ENCODE peak calls at places on chromosomes 12 and 14, in five cellular contexts. X is AG10803; A is right cardiac atrium; U is lower leg skin; D is CD4-positive, CD25-positive, alpha-beta regulatory T cell. H is an unnamed sample.

GRCh38 chr14:61514927-61515326 is 180.4 kb upstream of the HIF1A start:
- DNase-seq in A (no peak), U (no peak), D (no peak), X (no peak), H (no peak)

GRCh38 chr12:114858388-114859146 is 174.6 kb upstream of the TBX3 start:
- DNase-seq in U (no peak), D (no peak), A (no peak), X (no peak), H (peak)

GRCh38 chr12:52191841-52192791 is at the start of gene KRT80:
- DNase-seq in X (peak), U (peak), A (peak), D (no peak), H (peak)

GRCh38 chr14:87153391-87153790 is 839.6 kb downstream of the GALC start:
- DNase-seq in A (no peak), D (no peak), X (no peak), U (no peak), H (no peak)

GRCh38 chr14:20434701-20435453 is 1.1 kb downstream of the KLHL33 start:
- DNase-seq in X (no peak), A (peak), U (peak), D (no peak), H (peak)

GRCh38 chr14:50943261-50943942 is 881 bp downstream of the PYGL start:
- DNase-seq in D (no peak), X (peak), U (peak), A (peak), H (peak)

GRCh38 chr12:6791931-6792520 is 2.7 kb downstream of the CD4 start:
- DNase-seq in A (no peak), D (no peak), U (no peak), X (no peak), H (peak)

GRCh38 chr12:57632898-57633825 is at the start of gene B4GALNT1:
- DNase-seq in D (peak), X (peak), A (peak), U (peak), H (peak)

GRCh38 chr12:20350495-20350894 is 17.8 kb upstream of the PDE3A start:
- DNase-seq in D (no peak), A (no peak), X (peak), U (no peak), H (no peak)

GRCh38 chr14:31592619-31593018 is 31.4 kb downstream of the NUBPL start:
- DNase-seq in A (no peak), D (no peak), X (no peak), U (no peak), H (no peak)

GRCh38 chr12:114166360-114166759 is 200.2 kb upstream of the RBM19 start:
- DNase-seq in D (no peak), U (no peak), X (peak), A (peak), H (peak)

GRCh38 chr14:81440041-81440440 is 39.9 kb upstream of the STON2 start:
- DNase-seq in U (no peak), D (no peak), A (no peak), X (no peak), H (no peak)

GRCh38 chr12:8844665-8845064 is 22.2 kb downstream of the A2ML1 start:
- DNase-seq in D (no peak), X (no peak), U (no peak), A (peak), H (no peak)

GRCh38 chr12:16568873-16569272 is 37.1 kb downstream of the LMO3 start:
- DNase-seq in D (no peak), X (no peak), A (no peak), U (no peak), H (no peak)

GRCh38 chr14:54881235-54881760 is 21.3 kb downstream of the GCH1 start:
- DNase-seq in A (no peak), U (peak), D (peak), X (peak), H (no peak)

GRCh38 chr12:92955997-92956663 is 27.0 kb upstream of the EEA1 start:
- DNase-seq in A (no peak), D (no peak), X (peak), U (no peak), H (no peak)

GRCh38 chr12:59486827-59487226 is 109.0 kb upstream of the SLC16A7 start:
- DNase-seq in X (no peak), A (no peak), D (no peak), U (no peak), H (no peak)

GRCh38 chr12:96985515-96986362 is 78.7 kb downstream of the NEDD1 start:
- DNase-seq in D (peak), X (no peak), A (peak), U (peak), H (peak)

GRCh38 chr14:20332946-20333782 is at the start of gene CCNB1IP1:
- DNase-seq in X (peak), A (peak), U (peak), D (peak), H (peak)

GRCh38 chr14:67599698-67600561 is at the start of gene PIGH:
- DNase-seq in U (peak), A (peak), X (peak), D (peak), H (peak)

GRCh38 chr12:76020281-76020680 is 11.3 kb downstream of the PHLDA1 start:
- DNase-seq in A (no peak), X (peak), U (no peak), D (peak), H (no peak)

GRCh38 chr12:70052931-70053497 is 190.2 kb upstream of the CNOT2 start:
- DNase-seq in D (no peak), X (peak), A (peak), U (no peak), H (no peak)

GRCh38 chr12:40469736-40470135 is 222.5 kb upstream of the CNTN1 start:
- DNase-seq in U (no peak), D (no peak), A (no peak), X (no peak), H (no peak)

GRCh38 chr12:105573574-105573973 is 243.1 kb downstream of the C12orf75 start:
- DNase-seq in X (no peak), U (no peak), A (no peak), D (no peak), H (no peak)

GRCh38 chr12:75825686-75826085 is 205.9 kb downstream of the PHLDA1 start:
- DNase-seq in D (no peak), X (peak), A (no peak), U (no peak), H (no peak)

DNA sequence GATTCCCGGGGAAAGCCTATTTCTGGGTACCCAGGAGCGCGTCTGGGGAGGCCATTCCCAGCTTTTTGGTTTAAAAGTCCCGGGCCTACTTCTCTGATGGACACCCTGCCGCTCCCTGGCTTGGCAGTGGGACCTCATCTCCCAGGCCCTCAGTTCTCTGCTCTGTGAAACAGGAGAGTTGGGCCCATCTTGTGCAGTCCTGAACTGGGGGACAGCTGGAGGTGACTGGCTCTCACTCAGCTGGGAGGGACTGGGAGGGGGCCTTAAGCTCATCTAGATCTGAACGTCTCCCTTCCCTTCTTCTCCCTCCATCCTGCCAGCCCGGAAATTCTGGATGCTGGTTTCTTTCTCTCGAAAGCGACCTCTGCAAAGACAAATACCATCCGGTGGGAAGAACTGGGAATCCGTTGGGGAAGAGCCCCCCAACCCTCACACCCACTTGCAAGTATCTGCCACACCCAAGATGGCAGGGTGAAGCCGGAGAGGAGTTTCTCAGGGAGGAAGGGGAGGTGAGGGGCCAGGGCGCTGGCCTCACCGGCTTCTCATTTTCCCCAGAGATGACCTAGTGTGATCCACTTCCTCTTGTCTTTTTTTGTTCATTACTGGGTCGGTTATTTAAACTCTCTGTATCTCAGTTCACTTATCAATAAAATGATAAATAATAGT is 1.4 kb downstream of the RIN3 start:
- DNase-seq in U (no peak), A (no peak), X (no peak), D (no peak), H (no peak)
- H3K4me3 ChIP-seq in U (peak), A (peak), X (peak), D (no peak), H (peak)

GRCh38 chr14:22561661-22562579 is 27.1 kb downstream of the DAD1 start:
- DNase-seq in X (no peak), A (no peak), D (peak), U (no peak), H (no peak)
- H3K4me3 ChIP-seq in X (no peak), A (no peak), D (peak), U (no peak), H (no peak)

GRCh38 chr14:23537351-23538048 is 14.1 kb downstream of the ZFHX2 start:
- DNase-seq in U (no peak), A (no peak), D (no peak), X (no peak), H (peak)

GRCh38 chr14:23539209-23539866 is 12.2 kb downstream of the ZFHX2 start:
- DNase-seq in X (no peak), A (no peak), D (peak), U (no peak), H (peak)

GRCh38 chr14:23539867-23540469 is 11.6 kb downstream of the ZFHX2 start:
- DNase-seq in U (no peak), A (no peak), X (no peak), D (no peak), H (no peak)

GRCh38 chr14:23538049-23538718 is 13.4 kb downstream of the ZFHX2 start:
- DNase-seq in U (no peak), X (no peak), A (no peak), D (no peak), H (peak)

GRCh38 chr14:23538785-23539184 is 12.8 kb downstream of the ZFHX2 start:
- DNase-seq in A (peak), X (peak), U (no peak), D (no peak), H (no peak)
- H3K4me3 ChIP-seq in A (no peak), X (no peak), U (no peak), D (no peak), H (peak)

GRCh38 chr14:91577632-91578233 is 67.6 kb upstream of the PPP4R3A start:
- DNase-seq in X (no peak), D (no peak), U (no peak), A (no peak), H (no peak)
- H3K4me3 ChIP-seq in X (no peak), D (no peak), U (no peak), A (no peak), H (no peak)

GRCh38 chr12:80576641-80577418 is 130.6 kb upstream of the MYF6 start:
- DNase-seq in U (no peak), X (no peak), D (no peak), A (no peak), H (no peak)

GRCh38 chr12:80582431-80582830 is 125.0 kb upstream of the MYF6 start:
- DNase-seq in X (peak), D (no peak), U (no peak), A (no peak), H (no peak)

GRCh38 chr12:80580254-80580653 is 127.2 kb upstream of the MYF6 start:
- DNase-seq in U (no peak), A (no peak), D (no peak), X (peak), H (no peak)
- H3K4me3 ChIP-seq in U (no peak), A (no peak), D (no peak), X (no peak), H (no peak)

GRCh38 chr14:63510538-63510937 is 32.6 kb downstream of the PPP2R5E start:
- DNase-seq in U (no peak), A (no peak), D (peak), X (no peak), H (no peak)
- H3K4me3 ChIP-seq in U (no peak), A (no peak), D (peak), X (no peak), H (no peak)

GRCh38 chr14:34912182-34912581 is 37.0 kb upstream of the BAZ1A start:
- DNase-seq in X (no peak), D (no peak), U (no peak), A (no peak), H (no peak)
- H3K4me3 ChIP-seq in X (no peak), D (no peak), U (no peak), A (no peak), H (no peak)

GRCh38 chr12:45986646-45987338 is 3.6 kb downstream of the SCAF11 start:
- DNase-seq in A (no peak), U (no peak), X (no peak), D (no peak), H (no peak)
- H3K4me3 ChIP-seq in A (no peak), U (no peak), X (no peak), D (peak), H (no peak)